ENCODE peak calls at places on chromosomes 5 and 9, in four cellular contexts. F, E, T and I are unnamed samples.

GRCh38 chr9:33233659-33234335 is 6.2 kb upstream of the SPINK4 start:
- DNase-seq in T (no peak), E (no peak), F (no peak), I (no peak)

GRCh38 chr9:33228606-33229005 is 11.4 kb upstream of the SPINK4 start:
- DNase-seq in T (no peak), E (no peak), F (no peak), I (no peak)

GRCh38 chr5:61866930-61867329 is 439.1 kb upstream of the KIF2A start:
- DNase-seq in F (no peak), E (no peak), T (no peak), I (no peak)

GRCh38 chr5:149367249-149367971 is 9.6 kb downstream of the PCYOX1L start:
- DNase-seq in F (peak; percentile 88), E (peak; percentile 81), T (peak; percentile 89), I (peak; percentile 94)

GRCh38 chr9:35162605-35163315 is 951 bp downstream of the UNC13B start:
- DNase-seq in F (no peak), T (no peak), E (peak; percentile 0), I (no peak)

GRCh38 chr5:151770383-151771258 is 1.1 kb upstream of the G3BP1 start:
- DNase-seq in E (peak; percentile 65), F (peak; percentile 81), T (peak; percentile 76), I (peak; percentile 94)

GRCh38 chr5:143435207-143435657 is 31.7 kb upstream of the NR3C1 start:
- DNase-seq in E (no peak), T (no peak), F (no peak), I (peak; percentile 14)

GRCh38 chr5:115079934-115080623 is 89.6 kb downstream of the TRIM36 start:
- DNase-seq in E (no peak), F (no peak), T (no peak), I (no peak)

GRCh38 chr9:78210841-78211301 is 25.0 kb upstream of the CEP78 start:
- DNase-seq in T (no peak), F (no peak), E (no peak), I (no peak)

GRCh38 chr5:178231736-178232123 is 872 bp downstream of the PHYKPL start:
- DNase-seq in F (no peak), T (no peak), E (peak; percentile 11), I (no peak)

GRCh38 chr9:86353591-86354047 is 591 bp downstream of the TUT7 start:
- DNase-seq in E (no peak), F (no peak), T (no peak), I (no peak)

DNA sequence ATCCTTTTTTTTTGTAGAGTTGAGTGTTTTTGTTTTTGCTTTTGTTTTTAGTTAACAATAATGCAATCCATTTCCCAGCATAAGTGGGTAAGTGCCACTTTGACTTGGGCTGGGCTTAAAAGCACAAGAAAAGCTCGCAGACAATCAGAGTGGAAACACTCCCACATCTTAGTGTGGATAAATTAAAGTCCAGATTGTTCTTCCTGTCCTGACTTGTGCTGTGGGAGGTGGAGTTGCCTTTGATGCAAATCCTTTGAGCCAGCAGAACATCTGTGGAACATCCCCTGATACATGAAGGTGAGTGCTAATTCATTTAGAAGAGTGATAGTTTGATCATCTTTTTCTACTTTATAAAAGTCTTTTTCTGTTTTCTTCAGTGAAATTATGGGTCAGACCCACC is 2.1 kb downstream of the IL31RA start:
- DNase-seq in E (no peak), F (no peak), T (no peak), I (no peak)
- H3K4ac ChIP-seq in E (no peak overlapping the region), F (no peak overlapping the region), T (no peak overlapping the region), I (no peak overlapping the region)

GRCh38 chr5:141874262-141874964 is 3.8 kb downstream of the PCDH1 start:
- DNase-seq in T (no peak), F (no peak), E (no peak), I (no peak)
- H3K27me3 ChIP-seq in T (no peaks in the 10 kb centered on the region), F (no peaks in the 10 kb centered on the region), E (no peaks in the 10 kb centered on the region), I (no peaks in the 10 kb centered on the region)

GRCh38 chr5:91190333-91190680 is 192.8 kb downstream of the ARRDC3 start:
- DNase-seq in F (no peak), E (no peak), T (no peak), I (no peak)
- H3K4ac ChIP-seq in F (no peak overlapping the region), E (no peak overlapping the region), T (no peak overlapping the region), I (peak overlapping the region; percentile 36)

GRCh38 chr5:68021185-68021584 is 194.4 kb upstream of the PIK3R1 start:
- DNase-seq in E (no peak), F (no peak), T (no peak), I (no peak)
- H3K27me3 ChIP-seq in E (no peaks in the 10 kb centered on the region), F (no peaks in the 10 kb centered on the region), T (no peaks in the 10 kb centered on the region), I (no peaks in the 10 kb centered on the region)

DNA sequence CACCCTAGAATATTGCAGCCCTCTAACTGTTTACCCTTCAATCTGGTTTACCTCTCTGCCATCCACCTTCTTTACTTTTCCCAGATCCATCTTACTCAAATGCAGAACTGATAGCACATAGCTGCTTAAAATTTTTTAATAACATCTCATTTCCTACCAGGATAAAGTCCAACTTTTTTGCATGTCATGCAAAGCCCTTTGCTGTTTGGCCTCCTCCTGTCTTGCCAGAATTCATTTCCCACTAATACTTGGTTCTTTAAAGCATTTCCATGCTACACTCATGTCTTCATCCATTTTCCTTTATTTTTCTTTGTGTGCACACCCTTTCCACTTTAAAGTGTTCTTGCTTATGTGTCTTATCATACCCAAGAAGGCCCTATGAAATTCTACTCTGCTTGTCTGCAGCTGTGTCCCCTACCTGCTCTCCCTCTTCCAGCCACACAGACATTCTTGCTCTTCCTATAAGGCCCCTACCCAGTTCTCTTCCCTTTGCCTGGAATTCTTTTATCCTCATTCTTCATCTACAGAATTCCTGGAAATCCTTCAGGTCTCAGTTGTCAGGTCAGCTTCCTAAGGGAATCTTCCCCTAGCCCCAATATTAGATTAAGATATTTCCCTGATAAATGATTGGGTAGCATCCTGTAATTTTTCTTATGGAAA is 50.3 kb downstream of the TLE4 start:
- DNase-seq in F (no peak), E (no peak), T (no peak), I (peak; percentile 64)
- H3K4ac ChIP-seq in F (no peak overlapping the region), E (no peak overlapping the region), T (no peak overlapping the region), I (no peak overlapping the region)